ENCODE peak calls at places on chromosome 17, in six cellular contexts. Q, L, H, K, R and S are unnamed samples.

GRCh38 chr17:45430738-45431530 is 1.7 kb downstream of the ARHGAP27 start:
- DNase-seq in Q (peak; percentile 71), R (peak; percentile 54), L (no peak), K (no peak), H (no peak), S (no peak)

GRCh38 chr17:77802811-77803220 is 155.7 kb upstream of the TNRC6C start:
- DNase-seq in R (no peak), K (peak; percentile 55), Q (no peak), L (peak; percentile 29), H (peak; percentile 28), S (no peak)

GRCh38 chr17:49193513-49194296 is 16.7 kb downstream of the GNGT2 start:
- DNase-seq in H (peak; percentile 66), Q (peak; percentile 82), K (peak; percentile 52), R (peak; percentile 33), L (peak; percentile 59), S (peak; percentile 58)

GRCh38 chr17:56715613-56716357 is 117.9 kb downstream of the C17orf67 start:
- DNase-seq in H (peak; percentile 83), Q (peak; percentile 28), K (peak; percentile 82), R (peak; percentile 79), L (peak; percentile 83), S (peak; percentile 83)

GRCh38 chr17:78427140-78427539 is 48.7 kb downstream of the PGS1 start:
- DNase-seq in H (no peak), R (no peak), L (no peak), Q (no peak), K (no peak), S (no peak)

GRCh38 chr17:50208611-50209061 is 7.2 kb upstream of the COL1A1 start:
- DNase-seq in R (no peak), Q (no peak), H (no peak), L (peak; percentile 39), K (no peak), S (no peak)

GRCh38 chr17:59505610-59506276 is 59.7 kb upstream of the DHX40 start:
- DNase-seq in H (no peak), Q (no peak), K (no peak), L (peak; percentile 12), R (no peak), S (no peak)

GRCh38 chr17:74237321-74237720 is 23.9 kb downstream of the TTYH2 start:
- DNase-seq in R (no peak), Q (no peak), H (no peak), L (no peak), K (no peak), S (no peak)

GRCh38 chr17:48610282-48611211 is at the start of gene HOXB7:
- DNase-seq in H (peak; percentile 80), Q (peak; percentile 73), R (no peak), L (peak; percentile 48), K (peak; percentile 27), S (peak; percentile 41)

GRCh38 chr17:15649861-15650391 is 30.4 kb upstream of the FBXW10B start:
- DNase-seq in L (peak; percentile 62), K (peak; percentile 50), Q (no peak), H (peak; percentile 41), R (peak; percentile 24), S (peak; percentile 73)

GRCh38 chr17:15651001-15651582 is 31.6 kb upstream of the FBXW10B start:
- DNase-seq in R (no peak), H (no peak), Q (peak; percentile 7), K (peak; percentile 14), L (no peak), S (no peak)

GRCh38 chr17:15648384-15648783 is 28.9 kb upstream of the FBXW10B start:
- DNase-seq in R (no peak), L (no peak), H (no peak), Q (no peak), K (no peak), S (no peak)

GRCh38 chr17:15652960-15653359 is 31.2 kb downstream of the TRIM16 start:
- DNase-seq in Q (no peak), H (no peak), K (no peak), L (no peak), R (no peak), S (no peak)

GRCh38 chr17:15651583-15652110 is 32.1 kb upstream of the FBXW10B start:
- DNase-seq in R (peak; percentile 71), L (peak; percentile 97), K (peak; percentile 95), H (peak; percentile 99), Q (peak; percentile 33), S (peak; percentile 98)
- H3K4me3 ChIP-seq in R (no peak overlapping the region), L (peak overlapping the region; percentile 97), K (peak overlapping the region; percentile 65), H (peak overlapping the region; percentile 86), Q (no peak overlapping the region), S (peak overlapping the region; percentile 70)

GRCh38 chr17:76540381-76541300 is 797 bp downstream of the PRCD start:
- DNase-seq in K (peak; percentile 97), L (peak; percentile 93), H (peak; percentile 94), R (peak; percentile 88), Q (no peak), S (peak; percentile 96)
- TF ChIP-seq CTCF in K (peak; percentile 47), L (peak; percentile 44), H (no peak), R (no peak), Q (no peak), S (peak; percentile 30)

DNA sequence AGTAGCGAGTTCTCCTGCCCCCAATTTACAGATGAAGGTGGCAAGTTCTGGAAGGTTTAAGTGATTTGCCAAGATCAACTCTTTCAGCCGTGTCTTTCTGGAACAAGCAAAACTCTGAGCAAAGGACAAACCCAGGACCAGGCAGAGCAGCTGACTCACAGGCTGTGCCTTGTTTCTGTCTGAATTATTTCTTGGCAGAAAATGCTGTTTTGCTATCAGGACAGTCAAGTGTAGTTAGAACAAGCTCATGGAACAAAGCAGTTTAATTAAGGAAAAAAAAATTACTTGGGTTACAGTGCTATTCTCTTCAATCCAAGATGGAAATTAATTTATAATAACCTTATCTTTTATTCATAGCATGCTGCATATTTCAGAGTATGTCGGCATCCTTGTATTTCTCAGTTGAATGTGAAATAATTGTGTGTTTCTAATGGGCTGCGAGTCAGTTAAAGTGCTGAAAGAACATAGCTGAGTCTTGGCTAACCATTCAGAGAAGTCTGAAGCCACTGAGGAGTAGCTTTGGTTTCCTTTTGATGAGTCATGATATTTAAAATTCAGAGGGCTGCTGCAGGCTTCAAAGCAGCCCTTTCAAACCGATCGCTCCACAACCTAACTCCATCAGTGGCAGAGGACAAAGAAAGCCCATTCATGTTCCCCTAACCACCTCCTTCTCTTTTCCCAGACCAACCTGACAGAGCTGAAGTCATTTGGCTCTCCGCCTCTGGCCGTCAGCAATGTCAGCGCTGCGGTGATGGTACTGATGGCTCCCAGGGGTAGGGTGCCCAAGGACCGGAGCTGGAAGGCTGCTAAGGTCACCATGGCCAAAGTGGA is 143.7 kb downstream of the ZNF18 start:
- DNase-seq in H (peak; percentile 19), R (no peak), Q (no peak), L (no peak), K (no peak), S (no peak)
- H3K4me3 ChIP-seq in H (no peak overlapping the region), R (no peak overlapping the region), Q (no peak overlapping the region), L (no peak overlapping the region), K (no peak overlapping the region), S (no peak overlapping the region)

GRCh38 chr17:32341141-32341856 is 674 bp downstream of the C17orf75 start:
- DNase-seq in K (no peak), R (no peak), L (no peak), Q (peak; percentile 20), H (no peak), S (no peak)
- TF ChIP-seq CTCF in K (peak; percentile 16), R (no peak), L (no peak), Q (no peak), H (peak; percentile 26), S (peak; percentile 16)

GRCh38 chr17:32878211-32878610 is 1.3 kb upstream of the MYO1D start:
- DNase-seq in L (peak; percentile 65), Q (no peak), H (peak; percentile 10), K (no peak), R (peak; percentile 27), S (no peak)

GRCh38 chr17:32876414-32877163 is at the start of gene MYO1D:
- DNase-seq in Q (peak; percentile 86), R (peak; percentile 80), L (no peak), K (peak; percentile 29), H (no peak), S (no peak)

GRCh38 chr17:32875230-32875903 is 1.6 kb downstream of the MYO1D start:
- DNase-seq in K (no peak), Q (no peak), H (no peak), R (no peak), L (no peak), S (no peak)

GRCh38 chr17:32877164-32877764 is 340 bp upstream of the MYO1D start:
- DNase-seq in Q (peak; percentile 91), K (peak; percentile 84), H (peak; percentile 76), L (peak; percentile 69), R (peak; percentile 95), S (peak; percentile 87)

DNA sequence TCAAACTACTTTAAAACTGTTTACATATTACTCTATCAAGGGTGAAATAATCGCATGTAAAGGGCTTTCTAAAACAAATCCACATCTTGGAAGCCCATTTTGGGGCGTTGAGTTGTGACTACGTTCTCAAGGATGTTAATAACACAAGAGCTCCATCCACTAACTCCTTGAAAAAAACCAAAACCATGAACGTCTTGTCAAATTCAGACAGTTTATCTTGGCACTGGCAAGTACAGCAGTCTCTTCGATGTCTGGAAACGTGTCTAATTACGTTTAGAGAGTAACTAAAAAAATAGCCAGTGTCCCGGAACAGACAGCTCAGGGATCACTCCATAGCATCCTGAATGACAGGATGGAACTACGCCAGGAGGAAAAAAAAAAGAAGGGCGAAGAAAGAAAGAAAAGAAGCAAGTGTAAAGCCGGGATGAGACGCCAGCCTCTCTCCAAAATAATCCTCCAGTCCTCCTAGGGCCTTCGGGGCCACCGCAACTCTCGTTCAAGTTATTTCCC is 965 bp downstream of the MYO1D start:
- DNase-seq in L (peak; percentile 38), K (no peak), R (no peak), Q (no peak), H (peak; percentile 16), S (no peak)
- H3K4me3 ChIP-seq in L (peak overlapping the region; percentile 67), K (peak overlapping the region; percentile 77), R (peak overlapping the region; percentile 85), Q (peak overlapping the region; percentile 75), H (peak overlapping the region; percentile 51), S (peak overlapping the region; percentile 71)

GRCh38 chr17:75270966-75271232 is at the start of gene MIF4GD:
- DNase-seq in H (no peak), K (no peak), R (no peak), Q (no peak), L (no peak), S (no peak)

GRCh38 chr17:75271233-75271954 is 363 bp upstream of the MIF4GD start:
- DNase-seq in R (peak; percentile 83), Q (peak; percentile 92), K (peak; percentile 78), L (peak; percentile 43), H (peak; percentile 49), S (peak; percentile 66)

GRCh38 chr17:75268931-75269330 is 2.1 kb downstream of the MIF4GD start:
- DNase-seq in K (no peak), R (no peak), H (no peak), Q (no peak), L (no peak), S (no peak)

GRCh38 chr17:75271955-75272847 is 1.2 kb upstream of the MIF4GD start:
- DNase-seq in K (no peak), H (peak; percentile 29), Q (peak; percentile 39), R (peak; percentile 34), L (no peak), S (no peak)

GRCh38 chr17:75270218-75270965 is 639 bp downstream of the MIF4GD start:
- DNase-seq in L (peak; percentile 70), Q (peak; percentile 86), H (peak; percentile 65), K (peak; percentile 65), R (peak; percentile 71), S (peak; percentile 86)
- TF ChIP-seq CTCF in L (peak; percentile 47), Q (peak; percentile 63), H (peak; percentile 39), K (peak; percentile 52), R (no peak), S (peak; percentile 64)